ENCODE peak calls at places on chromosomes 2 and 18, in eight cellular contexts. M is lower lobe of right lung, X is heart left ventricle, Q is K562, S is cardiac fibroblast, D is cardiac muscle cell, G is left lung, V is astrocyte of the spinal cord. I is an unnamed sample.

GRCh38 chr2:224449212-224450147 is 47.6 kb upstream of the FAM124B start:
- DNase-seq in M (no peak), X (no peak), Q (peak; percentile 22), S (peak; percentile 43), D (peak; percentile 36), G (no peak), V (no peak), I (no peak)

GRCh38 chr2:230930149-230930780 is 5.2 kb upstream of the GPR55 start:
- DNase-seq in M (no peak), X (peak; percentile 2), Q (no peak), S (no peak), D (no peak), G (no peak), V (no peak), I (no peak)

GRCh38 chr2:190065839-190066238 is 3.3 kb upstream of the MSTN start:
- DNase-seq in M (no peak), X (no peak), Q (no peak), S (no peak), D (peak; percentile 27), G (no peak), V (no peak), I (no peak)

GRCh38 chr2:240960309-240960962 is 38.0 kb upstream of the SNED1 start:
- DNase-seq in M (peak; percentile 78), X (peak; percentile 73), Q (no peak), S (peak; percentile 49), D (peak; percentile 82), G (peak; percentile 66), V (peak; percentile 47), I (peak; percentile 9)

GRCh38 chr2:151043484-151043883 is 218.2 kb downstream of the RBM43 start:
- DNase-seq in M (no peak), X (no peak), Q (no peak), S (peak; percentile 88), D (peak; percentile 41), G (no peak), V (peak; percentile 81), I (no peak)

GRCh38 chr2:155310589-155310988 is 612.1 kb downstream of the KCNJ3 start:
- DNase-seq in M (no peak), X (no peak), Q (peak; percentile 9), S (peak; percentile 54), D (peak; percentile 33), G (no peak), V (peak; percentile 46), I (no peak)

GRCh38 chr2:43592443-43592842 is 3.4 kb downstream of the THADA start:
- DNase-seq in M (no peak), X (no peak), Q (no peak), S (peak; percentile 93), D (no peak), G (no peak), V (peak; percentile 52), I (no peak)

GRCh38 chr2:81835318-81836000 is 1530.9 kb upstream of the LRRTM1 start:
- DNase-seq in M (no peak), X (no peak), Q (no peak), S (peak; percentile 1), D (peak; percentile 29), G (no peak), V (no peak), I (no peak)

GRCh38 chr2:184178229-184178628 is 420.1 kb upstream of the ZNF804A start:
- DNase-seq in M (no peak), X (no peak), Q (no peak), S (no peak), D (no peak), G (no peak), V (no peak), I (no peak)

GRCh38 chr2:206983156-206983875 is 44.0 kb downstream of the CPO start:
- DNase-seq in M (no peak), X (no peak), Q (no peak), S (peak; percentile 66), D (no peak), G (no peak), V (peak; percentile 35), I (no peak)

GRCh38 chr18:79481041-79481790 is 85.5 kb downstream of the NFATC1 start:
- DNase-seq in M (peak; percentile 43), X (peak; percentile 50), Q (no peak), S (no peak), D (no peak), G (peak; percentile 20), V (no peak), I (no peak)

GRCh38 chr2:191626497-191627151 is 51.3 kb upstream of the NABP1 start:
- DNase-seq in M (no peak), X (no peak), Q (no peak), S (peak; percentile 77), D (peak; percentile 62), G (no peak), V (peak; percentile 66), I (no peak)

GRCh38 chr2:203579131-203579643 is 44.1 kb upstream of the RAPH1 start:
- DNase-seq in M (peak; percentile 51), X (no peak), Q (no peak), S (peak; percentile 80), D (peak; percentile 54), G (peak; percentile 72), V (peak; percentile 75), I (no peak)

GRCh38 chr2:227939271-227940027 is 68.0 kb downstream of the DAW1 start:
- DNase-seq in M (no peak), X (no peak), Q (no peak), S (peak; percentile 78), D (peak; percentile 72), G (no peak), V (peak; percentile 41), I (no peak)

GRCh38 chr2:42010743-42011298 is 37.0 kb upstream of the PKDCC start:
- DNase-seq in M (no peak), X (no peak), Q (no peak), S (peak; percentile 76), D (peak; percentile 86), G (no peak), V (peak; percentile 74), I (no peak)

GRCh38 chr2:47237375-47238357 is 82.6 kb upstream of the STPG4 start:
- DNase-seq in M (no peak), X (peak; percentile 74), Q (peak; percentile 89), S (peak; percentile 86), D (peak; percentile 98), G (no peak), V (peak; percentile 74), I (no peak)

GRCh38 chr18:24674236-24675004 is 214.0 kb downstream of the HRH4 start:
- DNase-seq in M (no peak), X (no peak), Q (no peak), S (no peak), D (no peak), G (no peak), V (no peak), I (no peak)

GRCh38 chr2:48768669-48769068 is 13.1 kb upstream of the LHCGR start:
- DNase-seq in M (no peak), X (no peak), Q (no peak), S (no peak), D (no peak), G (no peak), V (no peak), I (no peak)

GRCh38 chr2:216139884-216140283 is 30.7 kb downstream of the XRCC5 start:
- DNase-seq in M (no peak), X (no peak), Q (peak; percentile 13), S (peak; percentile 23), D (no peak), G (no peak), V (no peak), I (no peak)

GRCh38 chr2:163665817-163666216 is 70.0 kb downstream of the FIGN start:
- DNase-seq in M (no peak), X (no peak), Q (no peak), S (peak; percentile 66), D (no peak), G (no peak), V (peak; percentile 51), I (no peak)

GRCh38 chr18:9792565-9793226 is 84.6 kb downstream of the RAB31 start:
- DNase-seq in M (no peak), X (no peak), Q (peak; percentile 60), S (no peak), D (no peak), G (no peak), V (no peak), I (no peak)

GRCh38 chr2:128789776-128790455 is 471.2 kb upstream of the HS6ST1 start:
- DNase-seq in M (no peak), X (no peak), Q (no peak), S (no peak), D (no peak), G (no peak), V (no peak), I (no peak)

GRCh38 chr2:165289069-165289468 is 49.9 kb downstream of the SCN2A start:
- DNase-seq in M (no peak), X (no peak), Q (no peak), S (no peak), D (no peak), G (no peak), V (no peak), I (no peak)

GRCh38 chr2:226213717-226214116 is 585.9 kb downstream of the IRS1 start:
- DNase-seq in M (no peak), X (no peak), Q (no peak), S (peak; percentile 86), D (peak; percentile 68), G (no peak), V (peak; percentile 82), I (no peak)

GRCh38 chr18:5463390-5463789 is 80.4 kb downstream of the EPB41L3 start:
- DNase-seq in M (peak; percentile 62), X (peak; percentile 66), Q (no peak), S (peak; percentile 97), D (peak; percentile 96), G (peak; percentile 79), V (peak; percentile 83), I (no peak)

GRCh38 chr2:40400336-40400953 is 51.4 kb downstream of the SLC8A1 start:
- DNase-seq in M (no peak), X (no peak), Q (no peak), S (peak; percentile 44), D (peak; percentile 27), G (no peak), V (peak; percentile 27), I (no peak)

GRCh38 chr2:148619560-148620190 is 24.9 kb upstream of the EPC2 start:
- DNase-seq in M (no peak), X (no peak), Q (no peak), S (no peak), D (no peak), G (no peak), V (no peak), I (no peak)

GRCh38 chr2:222451270-222451674 is 26.9 kb downstream of the SGPP2 start:
- DNase-seq in M (no peak), X (no peak), Q (no peak), S (no peak), D (no peak), G (no peak), V (no peak), I (no peak)
- TF ChIP-seq CTCF in M (no peak), X (no peak), Q (no peak), S (no peak), D (no peak), G (no peak), V (no peak), I (no peak)

GRCh38 chr18:26405190-26405781 is 143.1 kb downstream of the KCTD1 start:
- DNase-seq in M (no peak), X (no peak), Q (no peak), S (peak; percentile 56), D (peak; percentile 58), G (peak; percentile 37), V (peak; percentile 56), I (no peak)
- TF ChIP-seq CTCF in M (peak; percentile 36), X (peak; percentile 55), Q (peak; percentile 28), S (peak; percentile 46), D (peak; percentile 47), G (no peak), V (peak; percentile 60), I (peak; percentile 34)

GRCh38 chr2:112960230-112960825 is 17.5 kb upstream of the IL36G start:
- DNase-seq in M (no peak), X (no peak), Q (peak; percentile 31), S (no peak), D (no peak), G (no peak), V (no peak), I (no peak)
- TF ChIP-seq CTCF in M (no peak), X (no peak), Q (peak; percentile 58), S (no peak), D (no peak), G (no peak), V (no peak), I (no peak)

GRCh38 chr18:23077493-23078256 is 57.6 kb upstream of the CABLES1 start:
- DNase-seq in M (no peak), X (no peak), Q (no peak), S (peak; percentile 17), D (peak; percentile 29), G (no peak), V (peak; percentile 17), I (no peak)
- TF ChIP-seq CTCF in M (peak; percentile 43), X (no peak), Q (peak; percentile 31), S (no peak), D (peak; percentile 23), G (peak; percentile 28), V (peak; percentile 19), I (peak; percentile 22)